ENCODE peak calls at places on chromosomes 13 and 19, in ten cellular contexts. One of them, this sample, is unnamed.

GRCh38 chr19:7177926-7178325 is 108.4 kb downstream of the ZNF557 start:
- DNase-seq in CD8-positive, alpha-beta T cell: no peak
- DNase-seq in transverse colon: no peak
- DNase-seq in fibroblast of lung: peak; percentile 80
- DNase-seq in HCT116: no peak
- DNase-seq in mucosa of descending colon: no peak
- DNase-seq in pancreas: no peak
- DNase-seq in upper lobe of left lung: no peak
- DNase-seq in CD4-positive, CD25-positive, alpha-beta regulatory T cell: no peak
- DNase-seq in IMR-90: peak; percentile 50
- DNase-seq in this sample: no peak

GRCh38 chr13:28273919-28274318 is 135.6 kb downstream of the PAN3 start:
- DNase-seq in CD8-positive, alpha-beta T cell: no peak
- DNase-seq in transverse colon: no peak
- DNase-seq in fibroblast of lung: no peak
- DNase-seq in HCT116: no peak
- DNase-seq in mucosa of descending colon: no peak
- DNase-seq in pancreas: no peak
- DNase-seq in upper lobe of left lung: no peak
- DNase-seq in CD4-positive, CD25-positive, alpha-beta regulatory T cell: no peak
- DNase-seq in IMR-90: peak; percentile 3
- DNase-seq in this sample: no peak

GRCh38 chr19:38942471-38943181 is 11.9 kb downstream of the MRPS12 start:
- DNase-seq in CD8-positive, alpha-beta T cell: no peak
- DNase-seq in transverse colon: no peak
- DNase-seq in fibroblast of lung: no peak
- DNase-seq in HCT116: no peak
- DNase-seq in mucosa of descending colon: no peak
- DNase-seq in pancreas: no peak
- DNase-seq in upper lobe of left lung: no peak
- DNase-seq in CD4-positive, CD25-positive, alpha-beta regulatory T cell: no peak
- DNase-seq in IMR-90: no peak
- DNase-seq in this sample: no peak

GRCh38 chr13:105343134-105343806 is 1192.2 kb downstream of the EFNB2 start:
- DNase-seq in CD8-positive, alpha-beta T cell: no peak
- DNase-seq in transverse colon: no peak
- DNase-seq in fibroblast of lung: peak; percentile 78
- DNase-seq in HCT116: no peak
- DNase-seq in mucosa of descending colon: no peak
- DNase-seq in pancreas: no peak
- DNase-seq in upper lobe of left lung: no peak
- DNase-seq in CD4-positive, CD25-positive, alpha-beta regulatory T cell: no peak
- DNase-seq in IMR-90: peak; percentile 59
- DNase-seq in this sample: no peak

GRCh38 chr19:56309511-56310185 is 5.0 kb downstream of the ZSCAN5A start:
- DNase-seq in CD8-positive, alpha-beta T cell: peak; percentile 24
- DNase-seq in transverse colon: peak; percentile 51
- DNase-seq in fibroblast of lung: peak; percentile 8
- DNase-seq in HCT116: peak; percentile 56
- DNase-seq in mucosa of descending colon: peak; percentile 57
- DNase-seq in pancreas: no peak
- DNase-seq in upper lobe of left lung: peak; percentile 73
- DNase-seq in CD4-positive, CD25-positive, alpha-beta regulatory T cell: peak; percentile 68
- DNase-seq in IMR-90: peak; percentile 4
- DNase-seq in this sample: peak; percentile 64

GRCh38 chr13:67075239-67075638 is 154.9 kb downstream of the PCDH9 start:
- DNase-seq in CD8-positive, alpha-beta T cell: no peak
- DNase-seq in transverse colon: no peak
- DNase-seq in fibroblast of lung: no peak
- DNase-seq in HCT116: no peak
- DNase-seq in mucosa of descending colon: no peak
- DNase-seq in pancreas: no peak
- DNase-seq in upper lobe of left lung: no peak
- DNase-seq in CD4-positive, CD25-positive, alpha-beta regulatory T cell: no peak
- DNase-seq in IMR-90: peak; percentile 15
- DNase-seq in this sample: no peak

GRCh38 chr13:114024603-114025431 is 50.9 kb upstream of the C13orf46 start:
- DNase-seq in CD8-positive, alpha-beta T cell: no peak
- DNase-seq in transverse colon: peak; percentile 63
- DNase-seq in fibroblast of lung: no peak
- DNase-seq in HCT116: no peak
- DNase-seq in mucosa of descending colon: no peak
- DNase-seq in pancreas: no peak
- DNase-seq in upper lobe of left lung: no peak
- DNase-seq in CD4-positive, CD25-positive, alpha-beta regulatory T cell: no peak
- DNase-seq in IMR-90: no peak
- DNase-seq in this sample: no peak

GRCh38 chr19:33813391-33814101 is 16.9 kb downstream of the KCTD15 start:
- DNase-seq in CD8-positive, alpha-beta T cell: no peak
- DNase-seq in transverse colon: no peak
- DNase-seq in fibroblast of lung: no peak
- DNase-seq in HCT116: no peak
- DNase-seq in mucosa of descending colon: no peak
- DNase-seq in pancreas: no peak
- DNase-seq in upper lobe of left lung: no peak
- DNase-seq in CD4-positive, CD25-positive, alpha-beta regulatory T cell: no peak
- DNase-seq in IMR-90: no peak
- DNase-seq in this sample: no peak

GRCh38 chr19:44232867-44233266 is 20.5 kb downstream of the ZNF227 start:
- DNase-seq in CD8-positive, alpha-beta T cell: no peak
- DNase-seq in transverse colon: no peak
- DNase-seq in fibroblast of lung: no peak
- DNase-seq in HCT116: no peak
- DNase-seq in mucosa of descending colon: no peak
- DNase-seq in pancreas: no peak
- DNase-seq in upper lobe of left lung: no peak
- DNase-seq in CD4-positive, CD25-positive, alpha-beta regulatory T cell: no peak
- DNase-seq in IMR-90: no peak
- DNase-seq in this sample: no peak

GRCh38 chr19:41821003-41821735 is 23.3 kb downstream of the LYPD4 start:
- DNase-seq in CD8-positive, alpha-beta T cell: peak; percentile 9
- DNase-seq in transverse colon: peak; percentile 41
- DNase-seq in fibroblast of lung: peak; percentile 10
- DNase-seq in HCT116: peak; percentile 57
- DNase-seq in mucosa of descending colon: peak; percentile 65
- DNase-seq in pancreas: peak; percentile 27
- DNase-seq in upper lobe of left lung: peak; percentile 43
- DNase-seq in CD4-positive, CD25-positive, alpha-beta regulatory T cell: peak; percentile 63
- DNase-seq in IMR-90: peak; percentile 15
- DNase-seq in this sample: peak; percentile 22

GRCh38 chr13:112693831-112694497 is 4.1 kb downstream of the ATP11A start:
- DNase-seq in CD8-positive, alpha-beta T cell: no peak
- DNase-seq in transverse colon: no peak
- DNase-seq in fibroblast of lung: peak; percentile 88
- DNase-seq in HCT116: no peak
- DNase-seq in mucosa of descending colon: no peak
- DNase-seq in pancreas: no peak
- DNase-seq in upper lobe of left lung: peak; percentile 83
- DNase-seq in CD4-positive, CD25-positive, alpha-beta regulatory T cell: no peak
- DNase-seq in IMR-90: peak; percentile 90
- DNase-seq in this sample: peak; percentile 53

GRCh38 chr19:30227661-30228112 is 144.5 kb upstream of the ZNF536 start:
- DNase-seq in CD8-positive, alpha-beta T cell: no peak
- DNase-seq in transverse colon: peak; percentile 57
- DNase-seq in fibroblast of lung: peak; percentile 59
- DNase-seq in HCT116: peak; percentile 13
- DNase-seq in mucosa of descending colon: peak; percentile 65
- DNase-seq in pancreas: peak; percentile 45
- DNase-seq in upper lobe of left lung: peak; percentile 39
- DNase-seq in CD4-positive, CD25-positive, alpha-beta regulatory T cell: peak; percentile 60
- DNase-seq in IMR-90: peak; percentile 24
- DNase-seq in this sample: peak; percentile 75

GRCh38 chr13:42832341-42833153 is 51.2 kb downstream of the FAM216B start:
- DNase-seq in CD8-positive, alpha-beta T cell: no peak
- DNase-seq in transverse colon: peak; percentile 31
- DNase-seq in fibroblast of lung: peak; percentile 95
- DNase-seq in HCT116: no peak
- DNase-seq in mucosa of descending colon: peak; percentile 27
- DNase-seq in pancreas: no peak
- DNase-seq in upper lobe of left lung: no peak
- DNase-seq in CD4-positive, CD25-positive, alpha-beta regulatory T cell: peak; percentile 1
- DNase-seq in IMR-90: peak; percentile 94
- DNase-seq in this sample: no peak

GRCh38 chr19:45591004-45591637 is 6.5 kb upstream of the OPA3 start:
- DNase-seq in CD8-positive, alpha-beta T cell: no peak
- DNase-seq in transverse colon: peak; percentile 73
- DNase-seq in fibroblast of lung: peak; percentile 34
- DNase-seq in HCT116: no peak
- DNase-seq in mucosa of descending colon: peak; percentile 79
- DNase-seq in pancreas: peak; percentile 50
- DNase-seq in upper lobe of left lung: peak; percentile 66
- DNase-seq in CD4-positive, CD25-positive, alpha-beta regulatory T cell: peak; percentile 59
- DNase-seq in IMR-90: peak; percentile 35
- DNase-seq in this sample: peak; percentile 46

DNA sequence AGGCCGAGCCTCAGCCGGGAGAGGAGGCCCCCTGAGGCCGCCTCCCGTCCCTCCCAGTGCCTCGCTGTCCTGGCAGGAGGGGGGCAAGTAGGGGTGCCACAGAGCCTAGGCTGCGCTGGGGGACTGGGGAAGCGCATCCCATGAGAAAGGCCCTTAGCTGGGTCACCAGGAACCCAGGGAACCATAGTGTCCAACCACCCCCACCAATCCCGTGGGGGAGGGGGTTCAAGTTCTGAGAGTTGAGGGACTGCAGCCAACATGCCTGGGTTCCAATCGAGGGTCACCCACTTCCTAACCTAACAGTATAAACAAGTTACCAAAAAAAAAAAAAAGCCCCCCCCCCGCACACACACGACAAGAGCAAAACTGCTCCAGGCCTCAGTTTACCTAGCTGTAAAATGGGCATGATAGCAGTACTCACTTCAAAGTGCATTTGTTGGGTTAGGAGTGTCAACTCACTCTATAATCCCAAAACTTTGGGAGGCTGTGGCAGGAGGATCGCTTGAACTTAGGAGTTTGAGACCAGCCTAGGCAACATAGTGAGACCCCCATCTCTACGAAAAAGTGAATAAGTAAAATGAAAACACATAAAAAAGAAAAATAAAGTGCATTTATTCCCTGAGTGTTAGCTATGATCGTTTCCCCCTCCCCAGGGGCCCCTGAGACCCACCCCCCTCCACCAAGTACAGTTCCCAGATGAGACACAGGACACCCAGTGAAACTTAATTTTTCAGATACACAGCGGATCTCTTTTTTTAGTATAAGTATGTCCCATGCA is 28.8 kb upstream of the NANOS3 start:
- DNase-seq in CD8-positive, alpha-beta T cell: no peak
- DNase-seq in transverse colon: no peak
- DNase-seq in fibroblast of lung: no peak
- DNase-seq in HCT116: no peak
- DNase-seq in mucosa of descending colon: no peak
- DNase-seq in pancreas: no peak
- DNase-seq in upper lobe of left lung: no peak
- DNase-seq in CD4-positive, CD25-positive, alpha-beta regulatory T cell: no peak
- DNase-seq in IMR-90: no peak
- DNase-seq in this sample: no peak
- H3K4me1 ChIP-seq in CD8-positive, alpha-beta T cell: peaks cover 58% of the 10 kb centered on the region
- H3K4me1 ChIP-seq in transverse colon: peaks cover 48% of the 10 kb centered on the region
- H3K4me1 ChIP-seq in fibroblast of lung: peaks cover 44% of the 10 kb centered on the region
- H3K4me1 ChIP-seq in HCT116: peaks cover 79% of the 10 kb centered on the region
- H3K4me1 ChIP-seq in mucosa of descending colon: peaks cover 42% of the 10 kb centered on the region
- H3K4me1 ChIP-seq in pancreas: peaks cover 22% of the 10 kb centered on the region
- H3K4me1 ChIP-seq in upper lobe of left lung: peaks cover 57% of the 10 kb centered on the region
- H3K4me1 ChIP-seq in CD4-positive, CD25-positive, alpha-beta regulatory T cell: peaks cover 63% of the 10 kb centered on the region
- H3K4me1 ChIP-seq in IMR-90: peaks cover 44% of the 10 kb centered on the region
- H3K4me1 ChIP-seq in this sample: peaks cover 22% of the 10 kb centered on the region

GRCh38 chr13:47990427-47990826 is 10.6 kb downstream of the SUCLA2 start:
- DNase-seq in CD8-positive, alpha-beta T cell: no peak
- DNase-seq in transverse colon: no peak
- DNase-seq in fibroblast of lung: no peak
- DNase-seq in HCT116: no peak
- DNase-seq in mucosa of descending colon: no peak
- DNase-seq in pancreas: no peak
- DNase-seq in upper lobe of left lung: no peak
- DNase-seq in CD4-positive, CD25-positive, alpha-beta regulatory T cell: no peak
- DNase-seq in IMR-90: no peak
- DNase-seq in this sample: no peak
- H3K36me3 ChIP-seq in CD8-positive, alpha-beta T cell: no peaks in the 10 kb centered on the region
- H3K36me3 ChIP-seq in transverse colon: no peaks in the 10 kb centered on the region
- H3K36me3 ChIP-seq in fibroblast of lung: peaks cover 4% of the 10 kb centered on the region
- H3K36me3 ChIP-seq in HCT116: no peaks in the 10 kb centered on the region
- H3K36me3 ChIP-seq in mucosa of descending colon: no peaks in the 10 kb centered on the region
- H3K36me3 ChIP-seq in pancreas: no peaks in the 10 kb centered on the region
- H3K36me3 ChIP-seq in upper lobe of left lung: peaks cover 22% of the 10 kb centered on the region
- H3K36me3 ChIP-seq in CD4-positive, CD25-positive, alpha-beta regulatory T cell: peaks cover 36% of the 10 kb centered on the region
- H3K36me3 ChIP-seq in IMR-90: peaks cover 10% of the 10 kb centered on the region
- H3K36me3 ChIP-seq in this sample: no peaks in the 10 kb centered on the region

GRCh38 chr13:98485561-98485960 is 91.3 kb downstream of the STK24 start:
- DNase-seq in CD8-positive, alpha-beta T cell: no peak
- DNase-seq in transverse colon: no peak
- DNase-seq in fibroblast of lung: no peak
- DNase-seq in HCT116: no peak
- DNase-seq in mucosa of descending colon: no peak
- DNase-seq in pancreas: no peak
- DNase-seq in upper lobe of left lung: no peak
- DNase-seq in CD4-positive, CD25-positive, alpha-beta regulatory T cell: no peak
- DNase-seq in IMR-90: no peak
- DNase-seq in this sample: no peak
- H3K4me1 ChIP-seq in CD8-positive, alpha-beta T cell: peaks cover 31% of the 10 kb centered on the region
- H3K4me1 ChIP-seq in transverse colon: peaks cover 63% of the 10 kb centered on the region
- H3K4me1 ChIP-seq in fibroblast of lung: peaks cover 36% of the 10 kb centered on the region
- H3K4me1 ChIP-seq in HCT116: peaks cover 36% of the 10 kb centered on the region
- H3K4me1 ChIP-seq in mucosa of descending colon: peaks cover 65% of the 10 kb centered on the region
- H3K4me1 ChIP-seq in pancreas: peaks cover 38% of the 10 kb centered on the region
- H3K4me1 ChIP-seq in upper lobe of left lung: peaks cover 55% of the 10 kb centered on the region
- H3K4me1 ChIP-seq in CD4-positive, CD25-positive, alpha-beta regulatory T cell: peaks cover 79% of the 10 kb centered on the region
- H3K4me1 ChIP-seq in IMR-90: peaks cover 47% of the 10 kb centered on the region
- H3K4me1 ChIP-seq in this sample: peaks cover 52% of the 10 kb centered on the region

GRCh38 chr13:40941581-40941980 is 77.5 kb downstream of the ELF1 start:
- DNase-seq in CD8-positive, alpha-beta T cell: no peak
- DNase-seq in transverse colon: no peak
- DNase-seq in fibroblast of lung: no peak
- DNase-seq in HCT116: no peak
- DNase-seq in mucosa of descending colon: no peak
- DNase-seq in pancreas: no peak
- DNase-seq in upper lobe of left lung: no peak
- DNase-seq in CD4-positive, CD25-positive, alpha-beta regulatory T cell: no peak
- DNase-seq in IMR-90: no peak
- DNase-seq in this sample: no peak
- H3K36me3 ChIP-seq in CD8-positive, alpha-beta T cell: peaks cover 51% of the 10 kb centered on the region
- H3K36me3 ChIP-seq in transverse colon: no peaks in the 10 kb centered on the region
- H3K36me3 ChIP-seq in fibroblast of lung: no peaks in the 10 kb centered on the region
- H3K36me3 ChIP-seq in HCT116: peaks cover 8% of the 10 kb centered on the region
- H3K36me3 ChIP-seq in mucosa of descending colon: no peaks in the 10 kb centered on the region
- H3K36me3 ChIP-seq in pancreas: peaks cover 8% of the 10 kb centered on the region
- H3K36me3 ChIP-seq in upper lobe of left lung: peaks cover 32% of the 10 kb centered on the region
- H3K36me3 ChIP-seq in CD4-positive, CD25-positive, alpha-beta regulatory T cell: peaks cover 82% of the 10 kb centered on the region
- H3K36me3 ChIP-seq in IMR-90: peaks cover 15% of the 10 kb centered on the region
- H3K36me3 ChIP-seq in this sample: peaks cover 25% of the 10 kb centered on the region

GRCh38 chr13:59176775-59177174 is 987.0 kb downstream of the DIAPH3 start:
- DNase-seq in CD8-positive, alpha-beta T cell: no peak
- DNase-seq in transverse colon: no peak
- DNase-seq in fibroblast of lung: no peak
- DNase-seq in HCT116: no peak
- DNase-seq in mucosa of descending colon: no peak
- DNase-seq in pancreas: no peak
- DNase-seq in upper lobe of left lung: no peak
- DNase-seq in CD4-positive, CD25-positive, alpha-beta regulatory T cell: no peak
- DNase-seq in IMR-90: no peak
- DNase-seq in this sample: no peak

GRCh38 chr13:59166174-59166573 is 997.6 kb downstream of the DIAPH3 start:
- DNase-seq in CD8-positive, alpha-beta T cell: no peak
- DNase-seq in transverse colon: no peak
- DNase-seq in fibroblast of lung: no peak
- DNase-seq in HCT116: no peak
- DNase-seq in mucosa of descending colon: no peak
- DNase-seq in pancreas: no peak
- DNase-seq in upper lobe of left lung: no peak
- DNase-seq in CD4-positive, CD25-positive, alpha-beta regulatory T cell: no peak
- DNase-seq in IMR-90: no peak
- DNase-seq in this sample: no peak

GRCh38 chr13:59172076-59172475 is 991.7 kb downstream of the DIAPH3 start:
- DNase-seq in CD8-positive, alpha-beta T cell: no peak
- DNase-seq in transverse colon: no peak
- DNase-seq in fibroblast of lung: no peak
- DNase-seq in HCT116: no peak
- DNase-seq in mucosa of descending colon: no peak
- DNase-seq in pancreas: no peak
- DNase-seq in upper lobe of left lung: no peak
- DNase-seq in CD4-positive, CD25-positive, alpha-beta regulatory T cell: no peak
- DNase-seq in IMR-90: no peak
- DNase-seq in this sample: no peak
- H3K4me1 ChIP-seq in CD8-positive, alpha-beta T cell: no peaks in the 10 kb centered on the region
- H3K4me1 ChIP-seq in transverse colon: no peaks in the 10 kb centered on the region
- H3K4me1 ChIP-seq in fibroblast of lung: no peaks in the 10 kb centered on the region
- H3K4me1 ChIP-seq in HCT116: no peaks in the 10 kb centered on the region
- H3K4me1 ChIP-seq in mucosa of descending colon: no peaks in the 10 kb centered on the region
- H3K4me1 ChIP-seq in pancreas: peaks cover 4% of the 10 kb centered on the region
- H3K4me1 ChIP-seq in upper lobe of left lung: no peaks in the 10 kb centered on the region
- H3K4me1 ChIP-seq in CD4-positive, CD25-positive, alpha-beta regulatory T cell: no peaks in the 10 kb centered on the region
- H3K4me1 ChIP-seq in IMR-90: no peaks in the 10 kb centered on the region
- H3K4me1 ChIP-seq in this sample: no peaks in the 10 kb centered on the region

This sample was measured in adrenal gland.